ENCODE peak calls at places on chromosomes 11 and 22, in nine cellular contexts. O is A673; I is kidney; F is heart left ventricle; Z is CD4-positive, alpha-beta T cell; Y is stomach; J is AG09319; E is mesothelial cell of epicardium; U is endothelial cell. G is an unnamed sample.

GRCh38 chr11:35126879-35127576 is 11.9 kb upstream of the CD44 start:
- DNase-seq in J (no peak), F (no peak), Z (no peak), O (no peak), Y (no peak), I (no peak), E (no peak), U (no peak), G (no peak)

GRCh38 chr11:119878990-119879389 is 150.0 kb upstream of the NECTIN1 start:
- DNase-seq in U (no peak), F (no peak), J (no peak), E (no peak), Y (no peak), O (no peak), I (no peak), Z (no peak), G (no peak)

GRCh38 chr11:31509017-31509411 is 408 bp downstream of the IMMP1L start:
- DNase-seq in Y (no peak), F (no peak), E (no peak), I (no peak), U (peak), Z (no peak), J (no peak), O (no peak), G (no peak)

GRCh38 chr22:50247748-50248147 is 2.9 kb upstream of the TUBGCP6 start:
- DNase-seq in O (peak), I (peak), J (no peak), Z (peak), F (no peak), U (peak), E (no peak), Y (peak), G (no peak)

GRCh38 chr11:110921742-110922200 is 209.5 kb upstream of the ARHGAP20 start:
- DNase-seq in F (peak), Z (no peak), E (peak), J (no peak), O (peak), U (no peak), I (peak), Y (peak), G (peak)

GRCh38 chr22:50702261-50702671 is 29.6 kb downstream of the SHANK3 start:
- DNase-seq in F (peak), Z (no peak), E (no peak), I (no peak), J (no peak), U (no peak), Y (no peak), O (no peak), G (no peak)

GRCh38 chr22:50737728-50738648 is at the start of gene ACR:
- DNase-seq in J (no peak), Y (peak), O (no peak), I (peak), F (peak), U (peak), Z (no peak), E (peak), G (no peak)

GRCh38 chr11:127003260-127003981 is 2.9 kb upstream of the KIRREL3 start:
- DNase-seq in U (peak), I (peak), Y (no peak), O (peak), J (no peak), F (no peak), E (peak), Z (no peak), G (peak)

GRCh38 chr11:57269580-57270021 is 32.6 kb upstream of the APLNR start:
- DNase-seq in J (no peak), O (peak), Z (no peak), I (peak), E (no peak), F (no peak), Y (no peak), U (no peak), G (no peak)

GRCh38 chr22:17191163-17191562 is 28.1 kb downstream of the ADA2 start:
- DNase-seq in Z (no peak), Y (no peak), J (peak), E (no peak), O (no peak), I (no peak), U (no peak), F (no peak), G (no peak)

GRCh38 chr22:49789289-49790141 is 38.2 kb downstream of the BRD1 start:
- DNase-seq in J (no peak), Z (peak), U (peak), E (no peak), F (no peak), I (peak), O (peak), Y (no peak), G (no peak)

GRCh38 chr11:74142624-74143023 is 28.2 kb downstream of the C2CD3 start:
- DNase-seq in F (no peak), Y (no peak), E (no peak), J (no peak), O (no peak), U (no peak), Z (no peak), I (no peak), G (no peak)

GRCh38 chr11:10916674-10917073 is 58.8 kb upstream of the ZBED5 start:
- DNase-seq in Y (no peak), I (no peak), Z (no peak), E (no peak), O (no peak), U (no peak), F (no peak), J (no peak), G (no peak)

GRCh38 chr11:27722945-27723344 is 22.7 kb upstream of the BDNF start:
- DNase-seq in E (no peak), Y (no peak), O (no peak), F (no peak), U (no peak), J (no peak), Z (no peak), I (no peak), G (no peak)

GRCh38 chr22:19523240-19524169 is 705 bp downstream of the CLDN5 start:
- DNase-seq in E (no peak), U (peak), Y (no peak), O (peak), Z (no peak), F (no peak), J (no peak), I (no peak), G (no peak)

GRCh38 chr22:45617948-45618347 is 53.7 kb upstream of the ATXN10 start:
- DNase-seq in I (no peak), E (no peak), O (no peak), U (no peak), Z (no peak), Y (no peak), F (no peak), J (no peak), G (no peak)

GRCh38 chr11:128757886-128758612 is 64.2 kb downstream of the FLI1 start:
- DNase-seq in F (no peak), Y (no peak), E (no peak), O (no peak), I (no peak), U (no peak), J (no peak), Z (no peak), G (no peak)

GRCh38 chr11:108197351-108197750 is 25.1 kb downstream of the NPAT start:
- DNase-seq in Y (no peak), J (no peak), F (no peak), O (no peak), I (no peak), U (no peak), E (no peak), Z (no peak), G (no peak)

GRCh38 chr22:47395481-47395880 is 633.0 kb downstream of the TBC1D22A start:
- DNase-seq in O (no peak), I (peak), Z (no peak), J (no peak), F (no peak), U (no peak), Y (no peak), E (no peak), G (no peak)

GRCh38 chr22:32465661-32466060 is 1.4 kb upstream of the BPIFC start:
- DNase-seq in E (no peak), F (no peak), O (no peak), I (no peak), J (no peak), U (no peak), Y (no peak), Z (no peak), G (no peak)

GRCh38 chr22:41526802-41527799 is 17.2 kb downstream of the POLR3H start:
- DNase-seq in Z (peak), J (no peak), E (no peak), O (peak), Y (peak), U (peak), I (no peak), F (no peak), G (no peak)

GRCh38 chr11:65727865-65728264 is 7.3 kb upstream of the RNASEH2C start:
- DNase-seq in O (no peak), F (no peak), E (no peak), Z (no peak), I (no peak), U (no peak), J (no peak), Y (no peak), G (no peak)

GRCh38 chr11:65722261-65722660 is 1.7 kb upstream of the RNASEH2C start:
- DNase-seq in E (no peak), I (no peak), Y (no peak), J (no peak), O (no peak), F (no peak), Z (no peak), U (no peak), G (no peak)

GRCh38 chr11:65726660-65727059 is 6.1 kb upstream of the RNASEH2C start:
- DNase-seq in Z (no peak), O (no peak), F (no peak), I (no peak), J (no peak), Y (no peak), U (no peak), E (no peak), G (no peak)
- TF ChIP-seq CTCF in Z (no peak), O (peak), F (no peak), I (no peak), J (no peak), Y (no peak), U (no peak), E (no peak), G (no peak)

GRCh38 chr11:68950268-68950667 is 30.5 kb downstream of the MRGPRD start:
- DNase-seq in U (peak), O (peak), Z (no peak), I (no peak), F (no peak), J (no peak), Y (no peak), E (no peak), G (no peak)
- TF ChIP-seq CTCF in U (peak), O (peak), Z (no peak), I (no peak), F (no peak), J (peak), Y (no peak), E (peak), G (peak)

GRCh38 chr11:43934359-43935130 is 7.9 kb upstream of the C11orf96 start:
- DNase-seq in J (no peak), Y (no peak), U (no peak), Z (no peak), I (no peak), E (no peak), F (no peak), O (no peak), G (no peak)
- TF ChIP-seq CTCF in J (no peak), Y (no peak), U (no peak), Z (no peak), I (no peak), E (no peak), F (no peak), O (no peak), G (no peak)

GRCh38 chr11:134725939-134726639 is 314.0 kb upstream of the B3GAT1 start:
- DNase-seq in Z (no peak), J (no peak), F (no peak), I (no peak), E (no peak), O (no peak), U (peak), Y (peak), G (peak)
- TF ChIP-seq CTCF in Z (no peak), J (no peak), F (no peak), I (peak), E (peak), O (peak), U (no peak), Y (peak), G (peak)

GRCh38 chr22:39462443-39463147 is 5.8 kb downstream of the MGAT3 start:
- DNase-seq in O (no peak), Y (no peak), J (no peak), I (peak), F (peak), Z (no peak), U (no peak), E (no peak), G (no peak)
- TF ChIP-seq CTCF in O (no peak), Y (no peak), J (no peak), I (no peak), F (peak), Z (no peak), U (no peak), E (no peak), G (peak)